ENCODE peak calls at places on chromosome 21, in six cellular contexts. I is RWPE1; F is fibroblast of mammary gland; X is CD4-positive, alpha-beta T cell; P is lower lobe of right lung; D is fibroblast of pulmonary artery. E is an unnamed sample.

GRCh38 chr21:23480591-23481270 is 2126.6 kb downstream of the MRPL39 start:
- DNase-seq in D (no peak), I (no peak), X (no peak), P (no peak), F (no peak), E (no peak)

GRCh38 chr21:39633043-39633442 is 20.3 kb downstream of the B3GALT5 start:
- DNase-seq in X (no peak), F (peak; percentile 53), P (no peak), D (no peak), I (peak; percentile 49), E (no peak)

GRCh38 chr21:45811136-45811535 is 167.6 kb downstream of the PCBP3 start:
- DNase-seq in F (no peak), D (no peak), P (no peak), I (no peak), X (no peak), E (no peak)

GRCh38 chr21:45821315-45822001 is 160.1 kb upstream of the COL6A1 start:
- DNase-seq in I (no peak), X (no peak), D (no peak), P (no peak), F (no peak), E (no peak)

GRCh38 chr21:31656199-31657095 is 3.0 kb upstream of the SOD1 start:
- DNase-seq in I (no peak), D (no peak), X (no peak), F (peak; percentile 62), P (no peak), E (no peak)

GRCh38 chr21:44704636-44705001 is 6.8 kb downstream of the TSPEAR start:
- DNase-seq in X (no peak), I (no peak), F (no peak), P (no peak), D (no peak), E (no peak)

GRCh38 chr21:44046734-44047133 is 34.6 kb downstream of the TRAPPC10 start:
- DNase-seq in I (no peak), X (no peak), P (no peak), D (no peak), F (no peak), E (no peak)

GRCh38 chr21:35050348-35051286 is 1.5 kb upstream of the RUNX1 start:
- DNase-seq in I (no peak), X (no peak), P (no peak), D (no peak), F (peak; percentile 40), E (no peak)

GRCh38 chr21:31182231-31183129 is 144.2 kb upstream of the KRTAP19-8 start:
- DNase-seq in P (no peak), X (peak; percentile 52), I (no peak), F (no peak), D (no peak), E (no peak)

GRCh38 chr21:39474545-39474944 is 22.8 kb downstream of the SH3BGR start:
- DNase-seq in P (no peak), I (no peak), X (no peak), F (no peak), D (no peak), E (no peak)

GRCh38 chr21:42569732-42570301 is 56.2 kb downstream of the SLC37A1 start:
- DNase-seq in X (no peak), P (peak; percentile 70), D (no peak), I (no peak), F (no peak), E (no peak)

GRCh38 chr21:42341776-42342542 is 8.8 kb downstream of the TFF2 start:
- DNase-seq in P (no peak), D (no peak), X (no peak), F (no peak), I (no peak), E (no peak)

GRCh38 chr21:42666023-42666747 is 12.8 kb downstream of the PDE9A start:
- DNase-seq in X (no peak), F (no peak), I (peak; percentile 69), P (no peak), D (no peak), E (no peak)

GRCh38 chr21:41767606-41768370 is 936 bp upstream of the RIPK4 start:
- DNase-seq in F (no peak), I (no peak), P (no peak), X (no peak), D (no peak), E (no peak)

GRCh38 chr21:43191971-43192370 is 23.2 kb downstream of the CRYAA start:
- DNase-seq in F (no peak), D (no peak), P (no peak), I (no peak), X (no peak), E (no peak)

GRCh38 chr21:39336457-39337008 is 12.4 kb downstream of the HMGN1 start:
- DNase-seq in X (no peak), F (no peak), P (no peak), D (no peak), I (no peak), E (no peak)

GRCh38 chr21:34952701-34953100 is 96.4 kb downstream of the RUNX1 start:
- DNase-seq in P (no peak), X (no peak), D (no peak), I (no peak), F (no peak), E (no peak)

GRCh38 chr21:41446571-41446970 is 20.5 kb downstream of the MX1 start:
- DNase-seq in X (no peak), D (no peak), P (no peak), I (no peak), F (no peak), E (no peak)

GRCh38 chr21:43323244-43324005 is 103.5 kb downstream of the SIK1 start:
- DNase-seq in I (no peak), D (no peak), P (peak; percentile 90), F (no peak), X (no peak), E (no peak)

GRCh38 chr21:19523731-19524130 is 1120.1 kb upstream of the TMPRSS15 start:
- DNase-seq in X (no peak), I (peak; percentile 5), F (peak; percentile 2), P (no peak), D (peak; percentile 7), E (no peak)

GRCh38 chr21:30733026-30733425 is 14.0 kb downstream of the KRTAP21-2 start:
- DNase-seq in D (no peak), P (no peak), X (no peak), F (no peak), I (peak; percentile 18), E (no peak)

GRCh38 chr21:17930102-17930501 is 110.9 kb upstream of the C21orf91 start:
- DNase-seq in D (no peak), F (no peak), X (no peak), P (no peak), I (no peak), E (no peak)

GRCh38 chr21:46639489-46640386 is 4.3 kb downstream of the PRMT2 start:
- DNase-seq in F (peak; percentile 46), D (peak; percentile 50), X (no peak), P (no peak), I (no peak), E (no peak)

GRCh38 chr21:28521932-28522826 is 470.5 kb downstream of the LTN1 start:
- DNase-seq in F (peak; percentile 82), I (no peak), P (no peak), X (no peak), D (peak; percentile 69), E (peak; percentile 42)
- TF ChIP-seq CTCF in F (peak; percentile 75), I (no peak), P (peak; percentile 22), X (no peak), D (peak; percentile 61), E (peak; percentile 65)

GRCh38 chr21:37281993-37282392 is 14.9 kb upstream of the VPS26C start:
- DNase-seq in X (no peak), D (no peak), P (no peak), F (no peak), I (no peak), E (no peak)
- TF ChIP-seq CTCF in X (no peak), D (no peak), P (no peak), F (no peak), I (no peak), E (no peak)

GRCh38 chr21:26715878-26716506 is 129.2 kb downstream of the ADAMTS1 start:
- DNase-seq in X (no peak), P (peak; percentile 44), I (peak; percentile 49), D (peak; percentile 70), F (peak; percentile 57), E (no peak)

GRCh38 chr21:26715116-26715515 is 130.1 kb downstream of the ADAMTS1 start:
- DNase-seq in X (no peak), P (no peak), D (no peak), I (no peak), F (no peak), E (no peak)

GRCh38 chr21:26719750-26720149 is 125.5 kb downstream of the ADAMTS1 start:
- DNase-seq in D (no peak), P (no peak), F (no peak), X (no peak), I (no peak), E (no peak)

DNA sequence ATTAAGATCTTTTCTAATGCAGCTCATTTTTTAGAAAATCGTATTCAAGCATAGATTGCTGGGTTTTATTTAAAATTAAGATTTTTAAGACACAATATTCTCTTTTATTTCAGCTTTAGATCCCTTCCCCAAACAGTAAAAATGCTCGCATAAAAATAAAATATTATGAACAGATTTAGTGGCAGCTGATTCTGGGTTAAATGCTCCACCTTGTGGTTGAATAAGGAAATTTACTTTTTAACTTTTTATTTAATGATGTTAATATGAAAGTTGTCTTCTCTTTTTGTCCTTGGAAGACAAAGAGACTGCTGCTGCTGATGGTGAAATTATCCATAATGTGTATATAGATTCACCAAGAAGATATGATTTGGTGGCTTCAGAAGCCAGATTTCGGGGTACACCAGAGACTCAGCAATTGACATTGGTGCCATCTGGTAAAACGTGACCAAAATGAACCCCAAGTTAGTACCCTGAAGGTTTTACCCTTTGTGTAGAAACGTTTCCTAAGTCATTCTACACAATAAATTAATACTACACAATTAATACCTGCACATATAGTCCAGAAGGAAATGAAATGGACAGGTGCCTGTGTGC is 128.0 kb downstream of the ADAMTS1 start:
- DNase-seq in P (no peak), F (peak; percentile 31), D (peak; percentile 52), I (peak; percentile 11), X (no peak), E (no peak)
- TF ChIP-seq CTCF in P (peak; percentile 60), F (peak; percentile 58), D (peak; percentile 51), I (peak; percentile 59), X (peak; percentile 65), E (peak; percentile 49)

GRCh38 chr21:33234618-33235520 is 5.1 kb downstream of the IFNAR2 start:
- DNase-seq in D (no peak), I (no peak), X (no peak), F (no peak), P (no peak), E (no peak)

GRCh38 chr21:33231526-33231925 is 1.8 kb downstream of the IFNAR2 start:
- DNase-seq in F (no peak), P (no peak), X (no peak), I (no peak), D (no peak), E (no peak)

GRCh38 chr21:33230518-33231324 is 983 bp downstream of the IFNAR2 start:
- DNase-seq in X (no peak), F (peak; percentile 54), I (peak; percentile 49), P (peak; percentile 63), D (peak; percentile 65), E (no peak)

GRCh38 chr21:33229776-33230517 is at the start of gene IFNAR2:
- DNase-seq in P (peak; percentile 87), X (peak; percentile 52), F (peak; percentile 38), I (peak; percentile 91), D (peak; percentile 53), E (no peak)

DNA sequence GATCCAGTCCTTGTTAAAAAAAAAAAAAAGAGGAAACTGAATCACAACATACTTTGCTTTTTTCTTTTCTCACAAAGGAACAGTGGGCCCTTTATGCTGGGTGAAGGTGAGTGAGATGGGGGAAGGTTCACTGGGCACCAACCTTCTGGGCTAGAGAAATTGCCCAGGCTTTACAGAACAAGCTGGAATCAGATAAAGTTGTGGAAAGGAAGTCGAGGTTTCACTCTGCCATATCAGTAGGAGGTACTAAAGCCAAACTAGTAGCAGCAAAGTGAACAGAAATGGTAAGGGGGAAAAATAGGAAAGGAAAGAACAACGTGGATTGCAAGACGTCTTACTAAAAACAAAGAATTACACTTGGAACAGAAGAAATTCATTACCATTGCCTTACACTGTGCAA is 2.9 kb downstream of the IFNAR2 start:
- DNase-seq in D (peak; percentile 23), X (no peak), I (no peak), P (no peak), F (no peak), E (no peak)
- TF ChIP-seq CTCF in D (no peak), X (no peak), I (no peak), P (no peak), F (no peak), E (no peak)

E was measured in AG09319.